ENCODE peak calls at places on chromosome 20, in nine cellular contexts. One of them, this sample, is unnamed.

GRCh38 chr20:21808139-21808538 is 102.7 kb downstream of the PAX1 start:
- DNase-seq in stimulated activated CD4-positive, alpha-beta T cell treated with anti-CD3 and anti-CD28 coated beads, Interleukin-15, amount 100 ng/mL, for 1 hour: no peak
- DNase-seq in amniotic stem cell: no peak
- DNase-seq in T-helper 2 cell: no peak
- DNase-seq in AG04450: no peak
- DNase-seq in NCI-H1436: no peak
- DNase-seq in right cardiac atrium: no peak
- DNase-seq in tibial artery: no peak
- DNase-seq in T47D: no peak
- DNase-seq in this sample: no peak

GRCh38 chr20:39661833-39662232 is 699.7 kb downstream of the DHX35 start:
- DNase-seq in stimulated activated CD4-positive, alpha-beta T cell treated with anti-CD3 and anti-CD28 coated beads, Interleukin-15, amount 100 ng/mL, for 1 hour: no peak
- DNase-seq in amniotic stem cell: no peak
- DNase-seq in T-helper 2 cell: no peak
- DNase-seq in AG04450: no peak
- DNase-seq in NCI-H1436: no peak
- DNase-seq in right cardiac atrium: no peak
- DNase-seq in tibial artery: no peak
- DNase-seq in T47D: no peak
- DNase-seq in this sample: no peak

GRCh38 chr20:57435498-57436222 is 44.5 kb downstream of the RBM38 start:
- DNase-seq in stimulated activated CD4-positive, alpha-beta T cell treated with anti-CD3 and anti-CD28 coated beads, Interleukin-15, amount 100 ng/mL, for 1 hour: no peak
- DNase-seq in amniotic stem cell: no peak
- DNase-seq in T-helper 2 cell: no peak
- DNase-seq in AG04450: no peak
- DNase-seq in NCI-H1436: peak
- DNase-seq in right cardiac atrium: peak
- DNase-seq in tibial artery: peak
- DNase-seq in T47D: peak
- DNase-seq in this sample: no peak

GRCh38 chr20:40741507-40742106 is 52.6 kb upstream of the MAFB start:
- DNase-seq in stimulated activated CD4-positive, alpha-beta T cell treated with anti-CD3 and anti-CD28 coated beads, Interleukin-15, amount 100 ng/mL, for 1 hour: no peak
- DNase-seq in amniotic stem cell: no peak
- DNase-seq in T-helper 2 cell: no peak
- DNase-seq in AG04450: no peak
- DNase-seq in NCI-H1436: no peak
- DNase-seq in right cardiac atrium: peak
- DNase-seq in tibial artery: no peak
- DNase-seq in T47D: peak
- DNase-seq in this sample: peak

GRCh38 chr20:48824830-48825550 is 2.8 kb downstream of the PREX1 start:
- DNase-seq in stimulated activated CD4-positive, alpha-beta T cell treated with anti-CD3 and anti-CD28 coated beads, Interleukin-15, amount 100 ng/mL, for 1 hour: no peak
- DNase-seq in amniotic stem cell: no peak
- DNase-seq in T-helper 2 cell: no peak
- DNase-seq in AG04450: no peak
- DNase-seq in NCI-H1436: no peak
- DNase-seq in right cardiac atrium: no peak
- DNase-seq in tibial artery: no peak
- DNase-seq in T47D: peak
- DNase-seq in this sample: no peak

GRCh38 chr20:59567585-59568508 is 36.5 kb upstream of the PHACTR3 start:
- DNase-seq in stimulated activated CD4-positive, alpha-beta T cell treated with anti-CD3 and anti-CD28 coated beads, Interleukin-15, amount 100 ng/mL, for 1 hour: no peak
- DNase-seq in amniotic stem cell: no peak
- DNase-seq in T-helper 2 cell: no peak
- DNase-seq in AG04450: no peak
- DNase-seq in NCI-H1436: no peak
- DNase-seq in right cardiac atrium: peak
- DNase-seq in tibial artery: peak
- DNase-seq in T47D: no peak
- DNase-seq in this sample: no peak

GRCh38 chr20:49575551-49576060 is 7.7 kb upstream of the PTGIS start:
- DNase-seq in stimulated activated CD4-positive, alpha-beta T cell treated with anti-CD3 and anti-CD28 coated beads, Interleukin-15, amount 100 ng/mL, for 1 hour: no peak
- DNase-seq in amniotic stem cell: no peak
- DNase-seq in T-helper 2 cell: no peak
- DNase-seq in AG04450: no peak
- DNase-seq in NCI-H1436: no peak
- DNase-seq in right cardiac atrium: no peak
- DNase-seq in tibial artery: peak
- DNase-seq in T47D: no peak
- DNase-seq in this sample: no peak

GRCh38 chr20:57677323-57677982 is 32.4 kb downstream of the PMEPA1 start:
- DNase-seq in stimulated activated CD4-positive, alpha-beta T cell treated with anti-CD3 and anti-CD28 coated beads, Interleukin-15, amount 100 ng/mL, for 1 hour: no peak
- DNase-seq in amniotic stem cell: no peak
- DNase-seq in T-helper 2 cell: no peak
- DNase-seq in AG04450: no peak
- DNase-seq in NCI-H1436: no peak
- DNase-seq in right cardiac atrium: peak
- DNase-seq in tibial artery: no peak
- DNase-seq in T47D: peak
- DNase-seq in this sample: no peak

GRCh38 chr20:4875578-4876067 is 125.7 kb downstream of the SLC23A2 start:
- DNase-seq in stimulated activated CD4-positive, alpha-beta T cell treated with anti-CD3 and anti-CD28 coated beads, Interleukin-15, amount 100 ng/mL, for 1 hour: no peak
- DNase-seq in amniotic stem cell: no peak
- DNase-seq in T-helper 2 cell: no peak
- DNase-seq in AG04450: no peak
- DNase-seq in NCI-H1436: peak
- DNase-seq in right cardiac atrium: no peak
- DNase-seq in tibial artery: no peak
- DNase-seq in T47D: no peak
- DNase-seq in this sample: no peak

GRCh38 chr20:62834967-62835730 is 18.3 kb downstream of the COL9A3 start:
- DNase-seq in stimulated activated CD4-positive, alpha-beta T cell treated with anti-CD3 and anti-CD28 coated beads, Interleukin-15, amount 100 ng/mL, for 1 hour: no peak
- DNase-seq in amniotic stem cell: no peak
- DNase-seq in T-helper 2 cell: no peak
- DNase-seq in AG04450: no peak
- DNase-seq in NCI-H1436: no peak
- DNase-seq in right cardiac atrium: no peak
- DNase-seq in tibial artery: no peak
- DNase-seq in T47D: no peak
- DNase-seq in this sample: no peak

GRCh38 chr20:37179671-37180524 is 550 bp upstream of the MROH8 start:
- DNase-seq in stimulated activated CD4-positive, alpha-beta T cell treated with anti-CD3 and anti-CD28 coated beads, Interleukin-15, amount 100 ng/mL, for 1 hour: no peak
- DNase-seq in amniotic stem cell: peak
- DNase-seq in T-helper 2 cell: no peak
- DNase-seq in AG04450: no peak
- DNase-seq in NCI-H1436: no peak
- DNase-seq in right cardiac atrium: no peak
- DNase-seq in tibial artery: no peak
- DNase-seq in T47D: peak
- DNase-seq in this sample: no peak

GRCh38 chr20:23149623-23150279 is 63.6 kb upstream of the CD93 start:
- DNase-seq in stimulated activated CD4-positive, alpha-beta T cell treated with anti-CD3 and anti-CD28 coated beads, Interleukin-15, amount 100 ng/mL, for 1 hour: no peak
- DNase-seq in amniotic stem cell: no peak
- DNase-seq in T-helper 2 cell: no peak
- DNase-seq in AG04450: no peak
- DNase-seq in NCI-H1436: no peak
- DNase-seq in right cardiac atrium: no peak
- DNase-seq in tibial artery: peak
- DNase-seq in T47D: no peak
- DNase-seq in this sample: no peak

GRCh38 chr20:46751856-46752255 is 42.4 kb downstream of the SLC2A10 start:
- DNase-seq in stimulated activated CD4-positive, alpha-beta T cell treated with anti-CD3 and anti-CD28 coated beads, Interleukin-15, amount 100 ng/mL, for 1 hour: no peak
- DNase-seq in amniotic stem cell: no peak
- DNase-seq in T-helper 2 cell: no peak
- DNase-seq in AG04450: no peak
- DNase-seq in NCI-H1436: no peak
- DNase-seq in right cardiac atrium: no peak
- DNase-seq in tibial artery: no peak
- DNase-seq in T47D: peak
- DNase-seq in this sample: no peak

GRCh38 chr20:17629025-17629424 is 53.0 kb downstream of the RRBP1 start:
- DNase-seq in stimulated activated CD4-positive, alpha-beta T cell treated with anti-CD3 and anti-CD28 coated beads, Interleukin-15, amount 100 ng/mL, for 1 hour: no peak
- DNase-seq in amniotic stem cell: no peak
- DNase-seq in T-helper 2 cell: no peak
- DNase-seq in AG04450: no peak
- DNase-seq in NCI-H1436: no peak
- DNase-seq in right cardiac atrium: peak
- DNase-seq in tibial artery: no peak
- DNase-seq in T47D: no peak
- DNase-seq in this sample: no peak

GRCh38 chr20:45095753-45096371 is 5.1 kb downstream of the KCNS1 start:
- DNase-seq in stimulated activated CD4-positive, alpha-beta T cell treated with anti-CD3 and anti-CD28 coated beads, Interleukin-15, amount 100 ng/mL, for 1 hour: peak
- DNase-seq in amniotic stem cell: peak
- DNase-seq in T-helper 2 cell: peak
- DNase-seq in AG04450: no peak
- DNase-seq in NCI-H1436: peak
- DNase-seq in right cardiac atrium: no peak
- DNase-seq in tibial artery: no peak
- DNase-seq in T47D: peak
- DNase-seq in this sample: peak

GRCh38 chr20:542777-543368 is 717 bp downstream of the CSNK2A1 start:
- DNase-seq in stimulated activated CD4-positive, alpha-beta T cell treated with anti-CD3 and anti-CD28 coated beads, Interleukin-15, amount 100 ng/mL, for 1 hour: no peak
- DNase-seq in amniotic stem cell: no peak
- DNase-seq in T-helper 2 cell: peak
- DNase-seq in AG04450: no peak
- DNase-seq in NCI-H1436: peak
- DNase-seq in right cardiac atrium: peak
- DNase-seq in tibial artery: no peak
- DNase-seq in T47D: no peak
- DNase-seq in this sample: peak

GRCh38 chr20:9068232-9068781 is 580 bp upstream of the PLCB4 start:
- DNase-seq in stimulated activated CD4-positive, alpha-beta T cell treated with anti-CD3 and anti-CD28 coated beads, Interleukin-15, amount 100 ng/mL, for 1 hour: no peak
- DNase-seq in amniotic stem cell: peak
- DNase-seq in T-helper 2 cell: no peak
- DNase-seq in AG04450: no peak
- DNase-seq in NCI-H1436: peak
- DNase-seq in right cardiac atrium: peak
- DNase-seq in tibial artery: peak
- DNase-seq in T47D: peak
- DNase-seq in this sample: no peak

GRCh38 chr20:58420798-58421496 is 31.9 kb downstream of the VAPB start:
- DNase-seq in stimulated activated CD4-positive, alpha-beta T cell treated with anti-CD3 and anti-CD28 coated beads, Interleukin-15, amount 100 ng/mL, for 1 hour: no peak
- DNase-seq in amniotic stem cell: no peak
- DNase-seq in T-helper 2 cell: no peak
- DNase-seq in AG04450: no peak
- DNase-seq in NCI-H1436: no peak
- DNase-seq in right cardiac atrium: no peak
- DNase-seq in tibial artery: no peak
- DNase-seq in T47D: no peak
- DNase-seq in this sample: no peak

GRCh38 chr20:63133481-63134091 is 82.3 kb downstream of the YTHDF1 start:
- DNase-seq in stimulated activated CD4-positive, alpha-beta T cell treated with anti-CD3 and anti-CD28 coated beads, Interleukin-15, amount 100 ng/mL, for 1 hour: no peak
- DNase-seq in amniotic stem cell: no peak
- DNase-seq in T-helper 2 cell: no peak
- DNase-seq in AG04450: no peak
- DNase-seq in NCI-H1436: no peak
- DNase-seq in right cardiac atrium: peak
- DNase-seq in tibial artery: peak
- DNase-seq in T47D: no peak
- DNase-seq in this sample: no peak